ENCODE peak calls at places on chromosomes 12 and 14, in seven cellular contexts. C is breast epithelium; E is IMR-90; T is hepatocyte; D is left ventricle myocardium inferior; Q is mesendoderm; U is CD8-positive, alpha-beta memory T cell. B is an unnamed sample.
A peak's percentile ranks its signal among the peaks of the same experiment; 100 is the strongest.

GRCh38 chr12:119397540-119397939 is 63.0 kb downstream of the CCDC60 start:
- DNase-seq in C (no peak), E (no peak), T (no peak), D (no peak), Q (no peak), U (no peak), B (no peak)

GRCh38 chr12:92543359-92543758 is 159.4 kb upstream of the PLEKHG7 start:
- DNase-seq in C (no peak), E (no peak), T (peak; percentile 74), D (no peak), Q (peak; percentile 22), U (no peak), B (no peak)

GRCh38 chr12:57416039-57416996 is 14.5 kb downstream of the R3HDM2 start:
- DNase-seq in C (no peak), E (peak; percentile 57), T (no peak), D (no peak), Q (peak; percentile 24), U (no peak), B (no peak)

GRCh38 chr12:106669216-106669615 is 86.4 kb downstream of the RFX4 start:
- DNase-seq in C (no peak), E (no peak), T (no peak), D (no peak), Q (no peak), U (no peak), B (no peak)

GRCh38 chr14:32073537-32074189 is 3.4 kb upstream of the ARHGAP5 start:
- DNase-seq in C (no peak), E (peak; percentile 82), T (peak; percentile 81), D (no peak), Q (peak; percentile 79), U (peak; percentile 72), B (no peak)

GRCh38 chr12:31325524-31325875 is 450 bp downstream of the SINHCAF start:
- DNase-seq in C (no peak), E (no peak), T (no peak), D (no peak), Q (no peak), U (no peak), B (peak; percentile 72)

GRCh38 chr14:104892517-104893434 is 27.7 kb downstream of the CEP170B start:
- DNase-seq in C (peak; percentile 47), E (no peak), T (peak; percentile 4), D (no peak), Q (no peak), U (no peak), B (peak; percentile 69)

GRCh38 chr14:67464377-67464776 is 24.1 kb downstream of the TMEM229B start:
- DNase-seq in C (no peak), E (no peak), T (no peak), D (no peak), Q (no peak), U (peak; percentile 72), B (no peak)

GRCh38 chr12:64660237-64661018 is 50.1 kb downstream of the RASSF3 start:
- DNase-seq in C (no peak), E (no peak), T (no peak), D (no peak), Q (no peak), U (no peak), B (no peak)

GRCh38 chr12:49609875-49610154 is 4.4 kb upstream of the FAM186B start:
- DNase-seq in C (peak; percentile 65), E (peak; percentile 12), T (no peak), D (no peak), Q (peak; percentile 43), U (no peak), B (no peak)

GRCh38 chr14:34023824-34024767 is 73.2 kb upstream of the EGLN3 start:
- DNase-seq in C (no peak), E (no peak), T (peak; percentile 42), D (no peak), Q (peak; percentile 29), U (no peak), B (no peak)

GRCh38 chr14:59097681-59098080 is 90.8 kb upstream of the DAAM1 start:
- DNase-seq in C (no peak), E (peak; percentile 56), T (no peak), D (no peak), Q (no peak), U (no peak), B (no peak)

GRCh38 chr14:64704145-64704742 is at the start of gene PLEKHG3:
- DNase-seq in C (peak; percentile 90), E (peak; percentile 69), T (peak; percentile 95), D (peak; percentile 85), Q (peak; percentile 94), U (no peak), B (peak; percentile 83)

GRCh38 chr12:132351751-132352495 is 22.5 kb upstream of the GALNT9 start:
- DNase-seq in C (no peak), E (no peak), T (no peak), D (no peak), Q (no peak), U (no peak), B (no peak)

GRCh38 chr14:96065661-96066459 is 26.7 kb downstream of the C14orf132 start:
- DNase-seq in C (peak; percentile 46), E (no peak), T (no peak), D (no peak), Q (peak; percentile 52), U (no peak), B (peak; percentile 67)

GRCh38 chr12:67621926-67622325 is 26.6 kb upstream of the DYRK2 start:
- DNase-seq in C (no peak), E (no peak), T (no peak), D (no peak), Q (no peak), U (no peak), B (no peak)

GRCh38 chr12:109962388-109962787 is 33.8 kb downstream of the GIT2 start:
- DNase-seq in C (no peak), E (no peak), T (no peak), D (no peak), Q (peak; percentile 55), U (no peak), B (no peak)

GRCh38 chr12:21776242-21776641 is 1.7 kb upstream of the KCNJ8 start:
- DNase-seq in C (no peak), E (no peak), T (no peak), D (peak; percentile 25), Q (no peak), U (no peak), B (no peak)

GRCh38 chr12:21775130-21775920 is 819 bp upstream of the KCNJ8 start:
- DNase-seq in C (no peak), E (no peak), T (no peak), D (no peak), Q (peak; percentile 8), U (no peak), B (no peak)

DNA sequence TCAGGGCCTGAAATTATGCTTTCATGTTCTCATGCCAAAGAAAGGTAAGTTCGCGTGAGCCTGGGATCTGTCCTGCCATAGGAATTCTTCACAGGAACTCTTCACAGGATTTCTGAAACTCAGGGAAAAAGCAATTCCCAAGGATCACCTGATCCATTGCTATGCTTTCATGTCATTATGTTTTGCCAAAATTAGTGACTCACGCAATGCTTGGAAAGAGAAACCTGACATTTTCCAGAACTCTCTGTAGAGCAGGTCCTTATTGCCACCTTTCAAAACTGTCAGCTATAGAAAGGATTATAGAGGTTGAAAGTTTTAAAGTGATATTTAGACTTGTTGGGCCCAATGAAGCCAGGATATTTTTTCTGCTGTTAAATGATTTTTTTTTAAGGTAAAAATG is 6.3 kb upstream of the KCNJ8 start:
- DNase-seq in C (no peak), E (no peak), T (no peak), D (no peak), Q (no peak), U (no peak), B (no peak)
- H3K4me3 ChIP-seq in C (no peak overlapping the region), E (no peak overlapping the region), T (no peak overlapping the region), D (no peak overlapping the region), Q (no peak overlapping the region), U (no peak overlapping the region), B (no peak overlapping the region)

GRCh38 chr12:43903686-43904085 is 67.8 kb downstream of the TMEM117 start:
- DNase-seq in C (no peak), E (no peak), T (no peak), D (no peak), Q (no peak), U (no peak), B (no peak)
- H3K27ac ChIP-seq in C (no peak overlapping the region), E (no peak overlapping the region), T (no peak overlapping the region), D (no peak overlapping the region), Q (no peak overlapping the region), U (no peak overlapping the region), B (no peak overlapping the region)

GRCh38 chr12:124771462-124772361 is 92.0 kb downstream of the SCARB1 start:
- DNase-seq in C (peak; percentile 82), E (peak; percentile 60), T (peak; percentile 89), D (peak; percentile 86), Q (peak; percentile 73), U (peak; percentile 73), B (no peak)

GRCh38 chr12:124772467-124773170 is 91.0 kb downstream of the SCARB1 start:
- DNase-seq in C (no peak), E (no peak), T (no peak), D (no peak), Q (peak; percentile 23), U (no peak), B (no peak)

GRCh38 chr12:124774054-124774461 is 89.6 kb downstream of the SCARB1 start:
- DNase-seq in C (no peak), E (no peak), T (no peak), D (no peak), Q (no peak), U (no peak), B (no peak)

GRCh38 chr12:124776126-124776513 is 87.5 kb downstream of the SCARB1 start:
- DNase-seq in C (no peak), E (no peak), T (no peak), D (no peak), Q (no peak), U (no peak), B (no peak)

GRCh38 chr12:124774462-124775167 is 89.0 kb downstream of the SCARB1 start:
- DNase-seq in C (no peak), E (peak; percentile 85), T (no peak), D (no peak), Q (peak; percentile 30), U (no peak), B (peak; percentile 87)
- H3K4me3 ChIP-seq in C (peak overlapping the region; percentile 56), E (peak overlapping the region; percentile 28), T (no peak overlapping the region), D (peak overlapping the region; percentile 30), Q (no peak overlapping the region), U (peak overlapping the region; percentile 57), B (peak overlapping the region; percentile 62)

GRCh38 chr12:89448951-89449371 is 75.6 kb downstream of the GALNT4 start:
- DNase-seq in C (no peak), E (peak; percentile 54), T (no peak), D (no peak), Q (no peak), U (no peak), B (no peak)

GRCh38 chr12:89453121-89453520 is 71.5 kb downstream of the GALNT4 start:
- DNase-seq in C (no peak), E (no peak), T (no peak), D (no peak), Q (peak; percentile 56), U (no peak), B (no peak)

GRCh38 chr12:89451876-89452275 is 72.7 kb downstream of the GALNT4 start:
- DNase-seq in C (no peak), E (peak; percentile 87), T (peak; percentile 28), D (peak; percentile 25), Q (peak; percentile 99), U (no peak), B (no peak)

GRCh38 chr12:89448526-89448925 is 76.1 kb downstream of the GALNT4 start:
- DNase-seq in C (no peak), E (no peak), T (no peak), D (no peak), Q (no peak), U (no peak), B (no peak)

DNA sequence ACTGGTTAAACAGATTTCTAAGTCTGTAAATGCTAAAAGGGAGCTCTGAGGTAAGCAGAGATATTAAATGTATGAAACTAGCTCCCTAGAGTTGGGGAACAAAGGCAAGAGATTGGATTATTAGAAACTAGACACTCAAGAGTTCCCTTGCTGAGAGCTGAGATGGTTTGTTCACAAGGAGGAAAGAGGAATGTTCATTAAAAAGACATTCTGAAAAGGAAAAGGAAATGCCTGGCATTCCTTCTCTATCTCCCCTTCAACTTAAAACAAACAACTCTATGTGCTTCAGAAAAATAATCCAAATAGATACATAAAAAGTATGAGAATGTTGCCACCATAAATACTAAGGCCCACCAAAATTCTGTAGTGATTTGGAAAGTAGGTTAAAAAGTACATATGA is 73.7 kb downstream of the GALNT4 start:
- DNase-seq in C (no peak), E (peak; percentile 76), T (no peak), D (no peak), Q (peak; percentile 89), U (no peak), B (no peak)
- H3K27ac ChIP-seq in C (no peak overlapping the region), E (peak overlapping the region; percentile 97), T (peak overlapping the region; percentile 54), D (peak overlapping the region; percentile 81), Q (peak overlapping the region; percentile 65), U (no peak overlapping the region), B (peak overlapping the region; percentile 64)

B was measured in coronary artery.